ENCODE peak calls at places on chromosome 4, in six cellular contexts. J, F, B, L, Y and Z are unnamed samples. For H3K36me3, the result is how much of the 10 kb centered on the place peaks cover.

GRCh38 chr4:113636877-113637276 is 124.7 kb downstream of the CAMK2D start:
- DNase-seq in J (peak), F (no peak), B (no peak), L (no peak), Y (no peak), Z (no peak)

GRCh38 chr4:107825072-107825789 is 499 bp downstream of the SGMS2 start:
- DNase-seq in J (peak), F (peak), B (peak), L (peak), Y (peak), Z (peak)

GRCh38 chr4:185396724-185397402 is at the start of gene ANKRD37:
- DNase-seq in J (peak), F (peak), B (peak), L (peak), Y (peak), Z (no peak)

GRCh38 chr4:177687117-177687516 is 244.9 kb upstream of the AGA start:
- DNase-seq in J (no peak), F (no peak), B (no peak), L (no peak), Y (no peak), Z (no peak)

GRCh38 chr4:61408163-61408562 is 208.0 kb downstream of the ADGRL3 start:
- DNase-seq in J (no peak), F (peak), B (no peak), L (no peak), Y (no peak), Z (no peak)

GRCh38 chr4:25439913-25440477 is 62.9 kb downstream of the ANAPC4 start:
- DNase-seq in J (peak), F (peak), B (peak), L (peak), Y (no peak), Z (no peak)

GRCh38 chr4:39905656-39906055 is 72.1 kb downstream of the PDS5A start:
- DNase-seq in J (no peak), F (no peak), B (no peak), L (no peak), Y (no peak), Z (no peak)

GRCh38 chr4:98939892-98940298 is 11.0 kb upstream of the EIF4E start:
- DNase-seq in J (peak), F (peak), B (peak), L (no peak), Y (no peak), Z (peak)

GRCh38 chr4:121155893-121156292 is 8.2 kb downstream of the TNIP3 start:
- DNase-seq in J (peak), F (no peak), B (peak), L (no peak), Y (no peak), Z (no peak)

GRCh38 chr4:12729384-12729783 is 754.8 kb downstream of the RAB28 start:
- DNase-seq in J (peak), F (peak), B (peak), L (no peak), Y (no peak), Z (no peak)

GRCh38 chr4:55545133-55545532 is 1.6 kb downstream of the CLOCK start:
- DNase-seq in J (peak), F (peak), B (no peak), L (no peak), Y (no peak), Z (no peak)

GRCh38 chr4:168900080-168900479 is 110.0 kb downstream of the CBR4 start:
- DNase-seq in J (no peak), F (no peak), B (no peak), L (no peak), Y (peak), Z (peak)
- H3K36me3 ChIP-seq in J (under half), F (under half), B (half or more), L (under half), Y (half or more), Z (under half)

DNA sequence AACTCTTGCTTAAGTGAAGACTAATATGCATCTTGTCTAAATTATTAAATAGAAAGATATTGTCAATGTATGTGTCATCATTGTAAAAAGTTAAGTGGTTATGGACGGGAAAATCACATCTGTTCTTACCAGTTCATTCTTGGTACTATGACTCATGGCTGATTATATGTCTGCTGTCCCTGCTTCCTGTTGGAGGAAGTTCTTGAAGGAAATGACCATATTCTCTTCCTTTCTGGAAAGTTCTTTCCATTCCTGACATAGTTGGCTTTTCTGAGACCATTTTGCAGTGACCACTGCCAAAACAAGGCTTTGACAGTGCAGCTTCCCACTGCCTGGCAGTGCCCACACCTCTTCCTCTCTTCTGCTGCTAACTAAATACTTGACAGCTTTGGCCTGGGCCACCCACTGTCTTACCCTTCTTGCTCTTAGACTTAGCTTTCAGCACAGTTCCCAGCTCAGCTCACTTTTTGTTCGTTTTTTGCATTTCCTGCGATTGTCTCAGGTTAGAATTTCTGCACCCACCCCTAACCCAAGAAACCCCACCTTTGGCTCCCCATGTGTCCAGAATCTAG is 13.2 kb upstream of the CLDN24 start:
- DNase-seq in J (peak), F (no peak), B (no peak), L (no peak), Y (no peak), Z (no peak)
- H3K27ac ChIP-seq in J (peak), F (no peak), B (peak), L (no peak), Y (no peak), Z (no peak)

GRCh38 chr4:95107004-95107403 is 349.2 kb downstream of the BMPR1B start:
- DNase-seq in J (peak), F (no peak), B (no peak), L (no peak), Y (no peak), Z (no peak)
- H3K36me3 ChIP-seq in J (under half), F (under half), B (under half), L (under half), Y (under half), Z (under half)

DNA sequence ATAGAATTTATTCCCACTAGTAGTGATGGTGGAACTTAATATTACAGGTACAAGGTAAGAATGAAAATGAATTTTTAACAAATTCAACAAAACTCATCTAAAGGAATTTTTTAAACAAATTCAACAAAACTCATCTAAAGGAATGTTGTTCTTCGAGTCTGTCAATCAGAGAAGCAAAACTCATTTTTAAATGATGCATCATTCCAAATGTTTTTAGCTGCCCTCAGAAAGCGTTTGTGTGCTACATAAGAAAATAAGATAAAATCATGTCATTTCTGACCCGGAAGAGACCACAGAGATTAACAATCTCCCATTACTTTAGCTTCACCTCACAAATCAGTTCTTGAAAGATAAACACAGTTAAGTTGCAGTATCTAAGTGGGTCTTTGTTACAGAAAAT is 129.4 kb downstream of the REELD1 start:
- DNase-seq in J (peak), F (no peak), B (no peak), L (no peak), Y (no peak), Z (no peak)
- H3K27ac ChIP-seq in J (no peak), F (no peak), B (no peak), L (no peak), Y (no peak), Z (no peak)

DNA sequence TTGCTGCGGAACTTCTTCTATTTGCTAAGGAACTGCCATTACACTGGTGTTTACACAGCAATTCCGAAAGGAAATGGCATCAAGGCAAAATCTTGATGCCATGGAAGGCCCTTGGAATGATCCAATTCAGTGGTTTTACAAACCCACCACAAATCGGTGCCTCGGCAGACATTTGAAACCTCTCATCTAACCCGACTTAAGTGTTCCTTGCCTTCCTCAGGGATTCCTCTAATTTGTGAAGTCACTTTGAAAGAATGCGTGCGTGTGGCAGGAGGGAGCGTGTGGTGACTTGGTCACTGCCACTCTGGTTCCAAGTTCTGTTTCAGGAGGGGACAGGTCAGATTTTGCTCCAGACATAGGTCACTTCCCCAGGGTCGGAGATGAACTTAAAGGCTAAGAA is 4.8 kb downstream of the NOP14 start:
- DNase-seq in J (no peak), F (no peak), B (no peak), L (no peak), Y (no peak), Z (no peak)
- H3K36me3 ChIP-seq in J (under half), F (under half), B (under half), L (under half), Y (under half), Z (under half)

GRCh38 chr4:184282895-184283654 is 65.4 kb upstream of the ENPP6 start:
- DNase-seq in J (no peak), F (no peak), B (no peak), L (no peak), Y (no peak), Z (no peak)
- H3K27ac ChIP-seq in J (no peak), F (no peak), B (no peak), L (no peak), Y (no peak), Z (no peak)

GRCh38 chr4:2251795-2252529 is 9.9 kb downstream of the MXD4 start:
- DNase-seq in J (no peak), F (no peak), B (peak), L (peak), Y (no peak), Z (no peak)
- H3K36me3 ChIP-seq in J (under half), F (under half), B (half or more), L (under half), Y (half or more), Z (under half)

GRCh38 chr4:104969394-104970066 is 177.1 kb upstream of the TET2 start:
- DNase-seq in J (no peak), F (no peak), B (no peak), L (no peak), Y (no peak), Z (no peak)

GRCh38 chr4:104971458-104971857 is 175.2 kb upstream of the TET2 start:
- DNase-seq in J (peak), F (no peak), B (no peak), L (no peak), Y (no peak), Z (no peak)

GRCh38 chr4:104966349-104967033 is 180.2 kb upstream of the TET2 start:
- DNase-seq in J (peak), F (peak), B (no peak), L (no peak), Y (no peak), Z (no peak)

GRCh38 chr4:104964387-104965175 is 182.1 kb upstream of the TET2 start:
- DNase-seq in J (no peak), F (no peak), B (no peak), L (no peak), Y (peak), Z (no peak)

GRCh38 chr4:104967034-104967401 is 179.7 kb upstream of the TET2 start:
- DNase-seq in J (peak), F (no peak), B (no peak), L (peak), Y (no peak), Z (no peak)
- H3K27ac ChIP-seq in J (peak), F (no peak), B (no peak), L (no peak), Y (no peak), Z (no peak)

GRCh38 chr4:73131281-73131680 is 61.8 kb upstream of the COX18 start:
- DNase-seq in J (no peak), F (no peak), B (no peak), L (no peak), Y (no peak), Z (no peak)
- H3K36me3 ChIP-seq in J (under half), F (under half), B (half or more), L (under half), Y (half or more), Z (under half)